ENCODE peak calls at places on chromosomes 13 and 19, in six cellular contexts. X is NCI-H1092, L is type B pancreatic cell, V is ovary, N is tibial nerve, W is choroid plexus epithelial cell. F is an unnamed sample.

GRCh38 chr13:99830931-99831330 is 140.6 kb downstream of the ZIC5 start:
- DNase-seq in W (peak), L (no peak), V (no peak), N (no peak), X (no peak), F (no peak)

GRCh38 chr13:48397744-48398143 is 15.2 kb downstream of the LPAR6 start:
- DNase-seq in V (no peak), L (no peak), N (no peak), W (no peak), X (no peak), F (no peak)

GRCh38 chr19:29841209-29841558 is 29.4 kb downstream of the CCNE1 start:
- DNase-seq in N (no peak), L (no peak), X (no peak), V (no peak), W (peak), F (no peak)

GRCh38 chr19:49566302-49566701 is 14.1 kb downstream of the NOSIP start:
- DNase-seq in L (no peak), V (no peak), N (no peak), X (no peak), W (no peak), F (no peak)

GRCh38 chr13:85659493-85659892 is 139.7 kb downstream of the SLITRK6 start:
- DNase-seq in W (peak), X (no peak), N (no peak), V (no peak), L (no peak), F (no peak)

GRCh38 chr19:19540707-19541515 is 2.8 kb downstream of the CILP2 start:
- DNase-seq in N (no peak), X (peak), L (no peak), W (peak), V (peak), F (peak)

GRCh38 chr19:49343127-49343526 is 7.9 kb downstream of the CD37 start:
- DNase-seq in X (no peak), N (no peak), L (no peak), W (no peak), V (peak), F (no peak)

GRCh38 chr19:57759096-57759495 is 10.4 kb upstream of the ZNF586 start:
- DNase-seq in X (no peak), W (peak), L (no peak), N (no peak), V (no peak), F (no peak)

GRCh38 chr19:49570138-49570856 is 10.1 kb downstream of the NOSIP start:
- DNase-seq in V (peak), L (no peak), N (peak), X (peak), W (peak), F (peak)

F was measured in dermis blood vessel endothelial cell.